ENCODE peak calls at places on chromosomes 16 and 17, in five cellular contexts. One of them, this sample, is unnamed.

GRCh38 chr17:80034977-80035686 is 540 bp downstream of the TBC1D16 start:
- DNase-seq in brain microvascular endothelial cell: peak; percentile 20
- DNase-seq in ascending aorta: no peak
- DNase-seq in CD4-positive, CD25-positive, alpha-beta regulatory T cell: peak; percentile 29
- DNase-seq in body of pancreas: peak; percentile 36
- DNase-seq in this sample: no peak

GRCh38 chr16:76535-77272 is 1.3 kb upstream of the MPG start:
- DNase-seq in brain microvascular endothelial cell: peak; percentile 83
- DNase-seq in ascending aorta: peak; percentile 61
- DNase-seq in CD4-positive, CD25-positive, alpha-beta regulatory T cell: no peak
- DNase-seq in body of pancreas: peak; percentile 55
- DNase-seq in this sample: no peak

GRCh38 chr16:749010-749409 is 8.2 kb upstream of the CIAO3 start:
- DNase-seq in brain microvascular endothelial cell: peak; percentile 35
- DNase-seq in ascending aorta: no peak
- DNase-seq in CD4-positive, CD25-positive, alpha-beta regulatory T cell: no peak
- DNase-seq in body of pancreas: no peak
- DNase-seq in this sample: peak; percentile 31

GRCh38 chr17:55765472-55765871 is 14.6 kb downstream of the PCTP start:
- DNase-seq in brain microvascular endothelial cell: no peak
- DNase-seq in ascending aorta: no peak
- DNase-seq in CD4-positive, CD25-positive, alpha-beta regulatory T cell: no peak
- DNase-seq in body of pancreas: no peak
- DNase-seq in this sample: no peak

GRCh38 chr16:53999841-54000240 is 286.7 kb downstream of the IRX3 start:
- DNase-seq in brain microvascular endothelial cell: peak; percentile 12
- DNase-seq in ascending aorta: no peak
- DNase-seq in CD4-positive, CD25-positive, alpha-beta regulatory T cell: no peak
- DNase-seq in body of pancreas: no peak
- DNase-seq in this sample: peak; percentile 21

GRCh38 chr17:55366020-55366481 is 55.6 kb downstream of the MMD start:
- DNase-seq in brain microvascular endothelial cell: no peak
- DNase-seq in ascending aorta: no peak
- DNase-seq in CD4-positive, CD25-positive, alpha-beta regulatory T cell: no peak
- DNase-seq in body of pancreas: no peak
- DNase-seq in this sample: no peak

GRCh38 chr17:59377410-59377809 is 46.0 kb downstream of the YPEL2 start:
- DNase-seq in brain microvascular endothelial cell: no peak
- DNase-seq in ascending aorta: no peak
- DNase-seq in CD4-positive, CD25-positive, alpha-beta regulatory T cell: no peak
- DNase-seq in body of pancreas: no peak
- DNase-seq in this sample: no peak

GRCh38 chr17:64115043-64115698 is 14.8 kb downstream of the ERN1 start:
- DNase-seq in brain microvascular endothelial cell: no peak
- DNase-seq in ascending aorta: no peak
- DNase-seq in CD4-positive, CD25-positive, alpha-beta regulatory T cell: no peak
- DNase-seq in body of pancreas: peak; percentile 80
- DNase-seq in this sample: no peak

GRCh38 chr17:4176803-4177472 is 33.9 kb downstream of the CYB5D2 start:
- DNase-seq in brain microvascular endothelial cell: no peak
- DNase-seq in ascending aorta: no peak
- DNase-seq in CD4-positive, CD25-positive, alpha-beta regulatory T cell: no peak
- DNase-seq in body of pancreas: no peak
- DNase-seq in this sample: no peak

GRCh38 chr17:19992803-19993713 is 15.4 kb upstream of the AKAP10 start:
- DNase-seq in brain microvascular endothelial cell: peak; percentile 79
- DNase-seq in ascending aorta: peak; percentile 53
- DNase-seq in CD4-positive, CD25-positive, alpha-beta regulatory T cell: peak; percentile 75
- DNase-seq in body of pancreas: peak; percentile 94
- DNase-seq in this sample: peak; percentile 52
- H3K4me3 ChIP-seq in brain microvascular endothelial cell: no peak overlapping the region
- H3K4me3 ChIP-seq in ascending aorta: peak overlapping the region; percentile 24
- H3K4me3 ChIP-seq in CD4-positive, CD25-positive, alpha-beta regulatory T cell: no peak overlapping the region
- H3K4me3 ChIP-seq in body of pancreas: no peak overlapping the region
- H3K4me3 ChIP-seq in this sample: no peak overlapping the region

GRCh38 chr16:2148714-2149629 is 547 bp downstream of the RAB26 start:
- DNase-seq in brain microvascular endothelial cell: no peak
- DNase-seq in ascending aorta: no peak
- DNase-seq in CD4-positive, CD25-positive, alpha-beta regulatory T cell: no peak
- DNase-seq in body of pancreas: peak; percentile 64
- DNase-seq in this sample: no peak
- H3K4me3 ChIP-seq in brain microvascular endothelial cell: peak overlapping the region; percentile 40
- H3K4me3 ChIP-seq in ascending aorta: peak overlapping the region; percentile 53
- H3K4me3 ChIP-seq in CD4-positive, CD25-positive, alpha-beta regulatory T cell: no peak overlapping the region
- H3K4me3 ChIP-seq in body of pancreas: peak overlapping the region; percentile 34
- H3K4me3 ChIP-seq in this sample: peak overlapping the region; percentile 48

GRCh38 chr17:19002191-19002590 is 2.4 kb downstream of the FAM83G start:
- DNase-seq in brain microvascular endothelial cell: no peak
- DNase-seq in ascending aorta: no peak
- DNase-seq in CD4-positive, CD25-positive, alpha-beta regulatory T cell: no peak
- DNase-seq in body of pancreas: no peak
- DNase-seq in this sample: no peak
- H3K4me3 ChIP-seq in brain microvascular endothelial cell: no peak overlapping the region
- H3K4me3 ChIP-seq in ascending aorta: no peak overlapping the region
- H3K4me3 ChIP-seq in CD4-positive, CD25-positive, alpha-beta regulatory T cell: peak overlapping the region; percentile 54
- H3K4me3 ChIP-seq in body of pancreas: no peak overlapping the region
- H3K4me3 ChIP-seq in this sample: peak overlapping the region; percentile 7

GRCh38 chr17:14926073-14926472 is 339.1 kb downstream of the PMP22 start:
- DNase-seq in brain microvascular endothelial cell: no peak
- DNase-seq in ascending aorta: no peak
- DNase-seq in CD4-positive, CD25-positive, alpha-beta regulatory T cell: no peak
- DNase-seq in body of pancreas: no peak
- DNase-seq in this sample: no peak
- H3K4me3 ChIP-seq in brain microvascular endothelial cell: no peak overlapping the region
- H3K4me3 ChIP-seq in ascending aorta: no peak overlapping the region
- H3K4me3 ChIP-seq in CD4-positive, CD25-positive, alpha-beta regulatory T cell: no peak overlapping the region
- H3K4me3 ChIP-seq in body of pancreas: no peak overlapping the region
- H3K4me3 ChIP-seq in this sample: no peak overlapping the region

GRCh38 chr17:36931697-36932382 is 5.4 kb upstream of the LHX1 start:
- DNase-seq in brain microvascular endothelial cell: no peak
- DNase-seq in ascending aorta: no peak
- DNase-seq in CD4-positive, CD25-positive, alpha-beta regulatory T cell: no peak
- DNase-seq in body of pancreas: no peak
- DNase-seq in this sample: no peak

GRCh38 chr17:36934144-36934758 is 3.0 kb upstream of the LHX1 start:
- DNase-seq in brain microvascular endothelial cell: no peak
- DNase-seq in ascending aorta: no peak
- DNase-seq in CD4-positive, CD25-positive, alpha-beta regulatory T cell: no peak
- DNase-seq in body of pancreas: no peak
- DNase-seq in this sample: no peak

GRCh38 chr17:36934759-36935630 is 2.3 kb upstream of the LHX1 start:
- DNase-seq in brain microvascular endothelial cell: no peak
- DNase-seq in ascending aorta: no peak
- DNase-seq in CD4-positive, CD25-positive, alpha-beta regulatory T cell: peak; percentile 34
- DNase-seq in body of pancreas: no peak
- DNase-seq in this sample: no peak

GRCh38 chr17:36932383-36933173 is 4.7 kb upstream of the LHX1 start:
- DNase-seq in brain microvascular endothelial cell: no peak
- DNase-seq in ascending aorta: no peak
- DNase-seq in CD4-positive, CD25-positive, alpha-beta regulatory T cell: no peak
- DNase-seq in body of pancreas: no peak
- DNase-seq in this sample: no peak

DNA sequence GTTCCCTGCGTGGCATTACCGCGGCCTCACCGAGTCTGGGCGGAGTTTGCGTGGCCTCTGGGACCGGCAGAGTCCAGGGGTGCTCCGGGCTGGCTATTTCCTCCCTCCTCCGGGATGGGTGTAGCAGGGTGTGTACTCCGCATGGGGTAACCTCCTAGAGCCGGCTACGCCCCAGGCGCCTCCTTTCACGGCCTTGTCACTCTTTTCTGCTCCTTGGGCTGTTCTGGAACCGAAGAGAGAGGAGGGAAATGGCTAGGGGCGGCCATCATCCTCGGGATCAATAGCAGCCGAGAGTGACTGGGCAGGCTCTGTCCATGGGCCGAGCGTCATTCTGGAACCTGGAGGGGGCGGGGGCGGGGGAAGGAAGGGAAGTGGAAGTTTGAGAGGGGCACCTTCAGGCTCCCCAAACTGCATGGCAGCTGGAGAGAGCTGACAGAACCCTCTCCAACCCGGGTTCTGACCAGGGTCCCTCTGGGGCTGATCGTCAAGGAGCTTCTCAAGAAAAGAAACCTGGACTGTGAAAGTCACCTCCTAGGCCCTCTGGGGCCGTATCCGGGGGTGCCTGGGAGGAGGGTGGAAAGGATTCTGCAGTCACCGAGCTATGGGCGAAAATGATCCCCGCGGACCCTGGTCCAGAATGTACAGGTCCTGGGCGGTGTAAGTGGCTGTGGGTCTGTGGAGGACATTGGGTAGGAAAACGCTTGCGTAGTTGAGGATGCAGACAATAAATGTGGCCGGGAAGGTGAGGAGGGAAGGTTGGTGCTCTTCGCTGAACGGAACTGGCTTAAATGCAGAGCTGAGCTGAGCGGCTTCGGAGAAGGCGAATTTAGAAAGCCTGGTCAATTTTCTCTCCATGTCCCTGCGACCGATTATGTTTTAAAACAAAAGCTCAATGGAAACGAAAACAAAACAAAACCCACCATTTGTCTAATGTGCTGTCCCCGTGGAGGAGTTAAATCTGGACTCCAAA is 3.8 kb upstream of the LHX1 start:
- DNase-seq in brain microvascular endothelial cell: no peak
- DNase-seq in ascending aorta: no peak
- DNase-seq in CD4-positive, CD25-positive, alpha-beta regulatory T cell: no peak
- DNase-seq in body of pancreas: no peak
- DNase-seq in this sample: no peak
- H3K4me3 ChIP-seq in brain microvascular endothelial cell: no peak overlapping the region
- H3K4me3 ChIP-seq in ascending aorta: no peak overlapping the region
- H3K4me3 ChIP-seq in CD4-positive, CD25-positive, alpha-beta regulatory T cell: peak overlapping the region; percentile 21
- H3K4me3 ChIP-seq in body of pancreas: no peak overlapping the region
- H3K4me3 ChIP-seq in this sample: no peak overlapping the region

This sample was measured in skeletal muscle cell.